ENCODE peak calls at places on chromosomes 6 and 20, in six cellular contexts. One of them, this sample, is unnamed.

GRCh38 chr6:32973934-32974333 is 5.5 kb downstream of the BRD2 start:
- DNase-seq in GM12878: no peak
- DNase-seq in SK-N-SH: peak
- DNase-seq in H1: no peak
- DNase-seq in K562: peak
- DNase-seq in HCT116: no peak
- DNase-seq in this sample: no peak

GRCh38 chr20:34940126-34940525 is 15.5 kb downstream of the GSS start:
- DNase-seq in HCT116: no peak
- DNase-seq in GM12878: no peak
- DNase-seq in H1: no peak
- DNase-seq in SK-N-SH: no peak
- DNase-seq in K562: no peak
- DNase-seq in this sample: no peak

GRCh38 chr20:43430265-43430664 is 27.4 kb upstream of the SRSF6 start:
- DNase-seq in K562: no peak
- DNase-seq in H1: peak
- DNase-seq in GM12878: no peak
- DNase-seq in SK-N-SH: no peak
- DNase-seq in HCT116: no peak
- DNase-seq in this sample: no peak

GRCh38 chr6:130362128-130362527 is 3.7 kb upstream of the TMEM200A start:
- DNase-seq in HCT116: no peak
- DNase-seq in SK-N-SH: no peak
- DNase-seq in H1: peak
- DNase-seq in K562: peak
- DNase-seq in GM12878: no peak
- DNase-seq in this sample: peak

GRCh38 chr6:99151634-99152344 is 197.7 kb downstream of the FAXC start:
- DNase-seq in H1: peak
- DNase-seq in GM12878: peak
- DNase-seq in K562: peak
- DNase-seq in SK-N-SH: peak
- DNase-seq in HCT116: peak
- DNase-seq in this sample: no peak

GRCh38 chr6:36874016-36874442 is 574 bp downstream of the PPIL1 start:
- DNase-seq in SK-N-SH: no peak
- DNase-seq in GM12878: no peak
- DNase-seq in K562: peak
- DNase-seq in H1: no peak
- DNase-seq in HCT116: no peak
- DNase-seq in this sample: no peak

GRCh38 chr20:46333136-46333991 is 25.1 kb upstream of the CDH22 start:
- DNase-seq in SK-N-SH: peak
- DNase-seq in K562: no peak
- DNase-seq in GM12878: no peak
- DNase-seq in HCT116: no peak
- DNase-seq in H1: no peak
- DNase-seq in this sample: no peak

GRCh38 chr20:50575869-50576720 is 65.9 kb downstream of the PTPN1 start:
- DNase-seq in SK-N-SH: peak
- DNase-seq in HCT116: peak
- DNase-seq in GM12878: no peak
- DNase-seq in K562: peak
- DNase-seq in H1: peak
- DNase-seq in this sample: peak

GRCh38 chr20:48921883-48922867 is 664 bp downstream of the ARFGEF2 start:
- DNase-seq in SK-N-SH: peak
- DNase-seq in K562: no peak
- DNase-seq in GM12878: no peak
- DNase-seq in HCT116: no peak
- DNase-seq in H1: no peak
- DNase-seq in this sample: peak

GRCh38 chr6:104591573-104592334 is 268.0 kb downstream of the HACE1 start:
- DNase-seq in GM12878: no peak
- DNase-seq in H1: no peak
- DNase-seq in HCT116: no peak
- DNase-seq in SK-N-SH: no peak
- DNase-seq in K562: no peak
- DNase-seq in this sample: no peak

GRCh38 chr6:137351890-137352289 is 132.7 kb upstream of the IFNGR1 start:
- DNase-seq in H1: no peak
- DNase-seq in SK-N-SH: no peak
- DNase-seq in HCT116: no peak
- DNase-seq in K562: peak
- DNase-seq in GM12878: no peak
- DNase-seq in this sample: no peak

DNA sequence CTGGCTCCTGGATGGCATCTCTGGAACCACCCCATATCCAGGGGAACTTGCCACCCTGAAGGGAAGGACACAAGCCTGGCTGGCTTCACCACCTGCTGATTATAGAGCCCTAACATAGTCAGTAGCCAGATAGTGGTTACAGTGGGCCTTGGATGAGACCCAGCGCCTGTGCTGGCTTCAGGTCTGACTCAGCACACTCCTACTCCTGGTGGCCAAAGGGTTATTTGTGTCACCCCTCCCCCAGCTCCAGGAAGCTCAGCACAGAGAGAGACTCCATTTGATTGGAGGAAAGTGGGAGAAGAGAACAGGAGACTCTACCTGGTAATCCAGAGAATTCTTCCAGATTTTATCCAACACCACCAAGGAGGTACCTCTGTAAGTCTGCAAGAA is 12.8 kb downstream of the SNX14 start:
- DNase-seq in SK-N-SH: no peak
- DNase-seq in HCT116: no peak
- DNase-seq in H1: no peak
- DNase-seq in K562: peak
- DNase-seq in GM12878: no peak
- DNase-seq in this sample: no peak
- TF ChIP-seq JUND in SK-N-SH: no peak
- TF ChIP-seq JUND in HCT116: no peak
- TF ChIP-seq JUND in H1: no peak
- TF ChIP-seq JUND in K562: peak
- TF ChIP-seq JUND in GM12878: no peak
- TF ChIP-seq JUND in this sample: no peak

GRCh38 chr6:90406142-90406794 is 109.6 kb upstream of the BACH2 start:
- DNase-seq in SK-N-SH: no peak
- DNase-seq in K562: peak
- DNase-seq in GM12878: no peak
- DNase-seq in HCT116: peak
- DNase-seq in H1: no peak
- DNase-seq in this sample: no peak
- TF ChIP-seq JUND in SK-N-SH: peak
- TF ChIP-seq JUND in K562: peak
- TF ChIP-seq JUND in GM12878: no peak
- TF ChIP-seq JUND in HCT116: peak
- TF ChIP-seq JUND in H1: no peak
- TF ChIP-seq JUND in this sample: no peak

GRCh38 chr6:49423817-49424216 is 39.2 kb downstream of the MMUT start:
- DNase-seq in HCT116: no peak
- DNase-seq in GM12878: no peak
- DNase-seq in H1: no peak
- DNase-seq in K562: no peak
- DNase-seq in SK-N-SH: peak
- DNase-seq in this sample: peak
- TF ChIP-seq JUND in HCT116: no peak
- TF ChIP-seq JUND in GM12878: no peak
- TF ChIP-seq JUND in H1: no peak
- TF ChIP-seq JUND in K562: no peak
- TF ChIP-seq JUND in SK-N-SH: no peak
- TF ChIP-seq JUND in this sample: no peak

GRCh38 chr6:73675466-73676098 is 20.4 kb upstream of the CD109 start:
- DNase-seq in K562: peak
- DNase-seq in GM12878: no peak
- DNase-seq in HCT116: peak
- DNase-seq in H1: peak
- DNase-seq in SK-N-SH: peak
- DNase-seq in this sample: no peak
- TF ChIP-seq JUND in K562: peak
- TF ChIP-seq JUND in GM12878: no peak
- TF ChIP-seq JUND in HCT116: no peak
- TF ChIP-seq JUND in H1: no peak
- TF ChIP-seq JUND in SK-N-SH: no peak
- TF ChIP-seq JUND in this sample: no peak

GRCh38 chr6:4668271-4669179 is 107.7 kb upstream of the CDYL start:
- DNase-seq in HCT116: no peak
- DNase-seq in SK-N-SH: no peak
- DNase-seq in H1: peak
- DNase-seq in K562: peak
- DNase-seq in GM12878: no peak
- DNase-seq in this sample: no peak
- TF ChIP-seq JUND in HCT116: no peak
- TF ChIP-seq JUND in SK-N-SH: no peak
- TF ChIP-seq JUND in H1: no peak
- TF ChIP-seq JUND in K562: no peak
- TF ChIP-seq JUND in GM12878: no peak
- TF ChIP-seq JUND in this sample: no peak

DNA sequence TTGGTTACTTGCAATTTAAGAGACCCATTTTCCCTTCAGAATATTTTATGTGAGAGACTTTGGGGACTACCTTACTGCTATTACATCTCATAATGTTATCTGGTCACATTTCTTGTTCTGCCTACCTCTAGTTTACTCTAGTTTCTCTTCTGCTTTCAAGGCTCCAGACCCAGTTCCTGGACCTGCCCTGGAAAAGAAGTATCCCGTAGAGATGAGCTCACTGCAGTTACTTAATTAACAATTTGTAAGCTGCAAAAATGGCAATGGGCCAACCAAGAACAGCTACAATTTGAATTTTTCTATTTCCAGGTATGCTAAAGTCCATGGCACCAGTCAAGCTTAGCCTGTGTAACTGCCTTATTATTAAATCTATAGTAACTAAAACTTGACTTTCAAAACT is 25.0 kb downstream of the TAB2 start:
- DNase-seq in SK-N-SH: no peak
- DNase-seq in H1: no peak
- DNase-seq in HCT116: no peak
- DNase-seq in K562: no peak
- DNase-seq in GM12878: no peak
- DNase-seq in this sample: no peak
- TF ChIP-seq JUND in SK-N-SH: no peak
- TF ChIP-seq JUND in H1: no peak
- TF ChIP-seq JUND in HCT116: no peak
- TF ChIP-seq JUND in K562: no peak
- TF ChIP-seq JUND in GM12878: no peak
- TF ChIP-seq JUND in this sample: no peak

DNA sequence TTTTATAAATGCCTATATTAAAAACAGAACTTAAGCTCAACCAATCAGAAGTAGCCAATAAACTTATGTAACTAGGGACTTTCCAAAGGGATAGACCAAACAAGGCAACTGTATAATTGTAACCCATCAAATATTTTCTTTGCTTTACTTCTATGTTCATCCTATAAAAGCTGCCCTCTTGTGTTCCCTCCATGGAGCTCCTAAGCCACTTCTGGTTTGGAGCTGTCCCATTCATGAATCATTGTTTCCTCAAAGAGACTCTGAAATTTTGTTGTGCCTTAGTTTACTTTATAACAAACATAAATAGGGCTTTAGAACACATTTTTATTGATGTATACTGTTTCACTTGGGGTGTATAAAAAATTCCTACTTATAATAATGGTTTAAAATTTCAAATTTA is 101.5 kb upstream of the CARMIL1 start:
- DNase-seq in GM12878: no peak
- DNase-seq in H1: no peak
- DNase-seq in HCT116: no peak
- DNase-seq in SK-N-SH: no peak
- DNase-seq in K562: no peak
- DNase-seq in this sample: no peak
- TF ChIP-seq JUND in GM12878: no peak
- TF ChIP-seq JUND in H1: no peak
- TF ChIP-seq JUND in HCT116: no peak
- TF ChIP-seq JUND in SK-N-SH: no peak
- TF ChIP-seq JUND in K562: no peak
- TF ChIP-seq JUND in this sample: no peak

GRCh38 chr20:38932457-38933120 is 6.4 kb downstream of the FAM83D start:
- DNase-seq in HCT116: no peak
- DNase-seq in GM12878: no peak
- DNase-seq in H1: no peak
- DNase-seq in SK-N-SH: no peak
- DNase-seq in K562: no peak
- DNase-seq in this sample: no peak
- TF ChIP-seq JUND in HCT116: no peak
- TF ChIP-seq JUND in GM12878: no peak
- TF ChIP-seq JUND in H1: no peak
- TF ChIP-seq JUND in SK-N-SH: no peak
- TF ChIP-seq JUND in K562: no peak
- TF ChIP-seq JUND in this sample: no peak

This sample was measured in T47D.